ENCODE peak calls at places on chromosome 22, in four cellular contexts. R is HepG2, C is SK-N-SH, O is K562. A is an unnamed sample.
A peak's percentile ranks its signal among the peaks of the same experiment; 100 is the strongest.

GRCh38 chr22:24803064-24803542 is 2.9 kb upstream of the SGSM1 start:
- DNase-seq in R (peak; percentile 46), C (peak; percentile 78), O (peak; percentile 67), A (peak; percentile 94)

GRCh38 chr22:20584872-20585639 is 77.6 kb downstream of the MED15 start:
- DNase-seq in R (no peak), C (peak; percentile 88), O (no peak), A (no peak)

GRCh38 chr22:20523118-20523983 is 15.9 kb downstream of the MED15 start:
- DNase-seq in R (no peak), C (no peak), O (peak; percentile 76), A (no peak)

GRCh38 chr22:42365337-42365865 is 66.8 kb downstream of the NFAM1 start:
- DNase-seq in R (no peak), C (peak; percentile 64), O (no peak), A (peak; percentile 46)

GRCh38 chr22:19360862-19361261 is 69.3 kb upstream of the CLTCL1 start:
- DNase-seq in R (no peak), C (no peak), O (no peak), A (no peak)

GRCh38 chr22:17257578-17257977 is 38.3 kb upstream of the ADA2 start:
- DNase-seq in R (no peak), C (no peak), O (no peak), A (peak; percentile 25)

GRCh38 chr22:41827671-41828070 is 5.2 kb upstream of the SREBF2 start:
- DNase-seq in R (no peak), C (no peak), O (no peak), A (no peak)

GRCh38 chr22:20532256-20532993 is 25.0 kb downstream of the MED15 start:
- DNase-seq in R (no peak), C (no peak), O (no peak), A (no peak)

GRCh38 chr22:16960220-16960883 is 47.7 kb downstream of the GAB4 start:
- DNase-seq in R (no peak), C (no peak), O (peak; percentile 5), A (no peak)

GRCh38 chr22:25650834-25651233 is 86.4 kb downstream of the GRK3 start:
- DNase-seq in R (no peak), C (no peak), O (no peak), A (no peak)

GRCh38 chr22:42074153-42074750 is at the start of gene PHETA2:
- DNase-seq in R (no peak), C (peak; percentile 65), O (no peak), A (peak; percentile 51)

GRCh38 chr22:37571258-37571991 is 8.5 kb downstream of the LGALS2 start:
- DNase-seq in R (no peak), C (peak; percentile 38), O (no peak), A (no peak)

GRCh38 chr22:37182101-37182948 is 5.7 kb downstream of the C1QTNF6 start:
- DNase-seq in R (no peak), C (no peak), O (peak; percentile 25), A (no peak)

GRCh38 chr22:36227806-36228205 is 11.5 kb downstream of the APOL2 start:
- DNase-seq in R (no peak), C (no peak), O (no peak), A (no peak)

GRCh38 chr22:36406721-36407120 is 19.0 kb upstream of the MYH9 start:
- DNase-seq in R (no peak), C (no peak), O (no peak), A (no peak)

GRCh38 chr22:36252754-36253522 is at the start of gene APOL1:
- DNase-seq in R (peak; percentile 63), C (no peak), O (peak; percentile 23), A (no peak)

GRCh38 chr22:34847072-34847471 is 218.9 kb upstream of the ISX start:
- DNase-seq in R (no peak), C (no peak), O (no peak), A (no peak)

GRCh38 chr22:24761888-24762675 is 12.4 kb downstream of the PIWIL3 start:
- DNase-seq in R (no peak), C (no peak), O (no peak), A (no peak)

GRCh38 chr22:18113680-18114394 is 3.2 kb downstream of the TUBA8 start:
- DNase-seq in R (no peak), C (no peak), O (no peak), A (no peak)

GRCh38 chr22:21000215-21000986 is 1.5 kb downstream of the THAP7 start:
- DNase-seq in R (no peak), C (no peak), O (no peak), A (no peak)

GRCh38 chr22:33302549-33302948 is 244.4 kb upstream of the SYN3 start:
- DNase-seq in R (no peak), C (no peak), O (no peak), A (no peak)

GRCh38 chr22:32802291-32802826 is 854 bp downstream of the TIMP3 start:
- DNase-seq in R (no peak), C (no peak), O (no peak), A (no peak)

GRCh38 chr22:29152381-29153138 is 53.1 kb upstream of the EMID1 start:
- DNase-seq in R (no peak), C (no peak), O (peak; percentile 59), A (peak; percentile 44)

GRCh38 chr22:17369553-17370035 is 334 bp downstream of the CECR2 start:
- DNase-seq in R (no peak), C (peak; percentile 61), O (no peak), A (peak; percentile 60)

GRCh38 chr22:36409911-36410756 is 22.4 kb upstream of the MYH9 start:
- DNase-seq in R (peak; percentile 97), C (no peak), O (no peak), A (peak; percentile 99)

GRCh38 chr22:19688301-19689290 is 25.7 kb upstream of the SEPTIN5 start:
- DNase-seq in R (no peak), C (no peak), O (peak; percentile 52), A (no peak)

GRCh38 chr22:33352768-33353167 is 294.6 kb upstream of the SYN3 start:
- DNase-seq in R (no peak), C (no peak), O (no peak), A (no peak)

GRCh38 chr22:40922484-40923303 is 28.5 kb upstream of the RBX1 start:
- DNase-seq in R (peak; percentile 40), C (peak; percentile 25), O (peak; percentile 26), A (no peak)

GRCh38 chr22:36213596-36213995 is 12.0 kb upstream of the APOL4 start:
- DNase-seq in R (no peak), C (no peak), O (no peak), A (no peak)

GRCh38 chr22:40345801-40346177 is 511 bp upstream of the ADSL start:
- DNase-seq in R (peak; percentile 10), C (peak; percentile 36), O (peak; percentile 22), A (peak; percentile 38)

GRCh38 chr22:17789379-17790200 is 15.3 kb upstream of the BID start:
- DNase-seq in R (no peak), C (no peak), O (no peak), A (no peak)

GRCh38 chr22:25822344-25822743 is 80.4 kb downstream of the MYO18B start:
- DNase-seq in R (no peak), C (no peak), O (no peak), A (no peak)

GRCh38 chr22:39204216-39204615 is 40.6 kb downstream of the PDGFB start:
- DNase-seq in R (no peak), C (no peak), O (no peak), A (no peak)
- TF ChIP-seq FOXJ3 in R (no peak), C (no peak), O (no peak), A (no peak)

GRCh38 chr22:49826603-49827306 is 918 bp downstream of the BRD1 start:
- DNase-seq in R (no peak), C (peak; percentile 66), O (no peak), A (no peak)
- TF ChIP-seq FOXJ3 in R (no peak), C (no peak), O (no peak), A (no peak)

GRCh38 chr22:46056169-46057041 is 79.4 kb upstream of the WNT7B start:
- DNase-seq in R (no peak), C (peak; percentile 68), O (no peak), A (peak; percentile 10)
- TF ChIP-seq FOXJ3 in R (no peak), C (peak; percentile 48), O (no peak), A (no peak)

DNA sequence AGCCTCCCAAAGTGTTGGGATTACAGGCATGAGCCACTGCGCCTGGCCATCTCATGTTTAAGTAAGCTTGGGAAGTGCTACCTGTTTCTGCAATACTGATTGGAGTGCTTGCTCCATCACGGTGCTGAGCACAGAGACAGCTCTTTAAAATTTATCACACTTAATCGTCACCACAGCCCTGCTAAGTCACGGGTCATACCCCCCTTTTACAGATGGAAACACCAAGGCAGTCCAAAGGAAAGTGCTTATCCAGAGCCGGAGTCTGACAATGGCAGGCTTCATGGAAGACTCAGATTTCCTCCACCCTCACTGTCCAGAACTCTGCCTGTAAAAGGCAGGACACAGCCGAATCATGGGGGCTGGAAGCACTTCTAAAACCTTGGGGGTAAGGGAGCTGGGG is 2.7 kb upstream of the C22orf15 start:
- DNase-seq in R (no peak), C (no peak), O (no peak), A (no peak)
- TF ChIP-seq FOXJ3 in R (no peak), C (no peak), O (no peak), A (no peak)

DNA sequence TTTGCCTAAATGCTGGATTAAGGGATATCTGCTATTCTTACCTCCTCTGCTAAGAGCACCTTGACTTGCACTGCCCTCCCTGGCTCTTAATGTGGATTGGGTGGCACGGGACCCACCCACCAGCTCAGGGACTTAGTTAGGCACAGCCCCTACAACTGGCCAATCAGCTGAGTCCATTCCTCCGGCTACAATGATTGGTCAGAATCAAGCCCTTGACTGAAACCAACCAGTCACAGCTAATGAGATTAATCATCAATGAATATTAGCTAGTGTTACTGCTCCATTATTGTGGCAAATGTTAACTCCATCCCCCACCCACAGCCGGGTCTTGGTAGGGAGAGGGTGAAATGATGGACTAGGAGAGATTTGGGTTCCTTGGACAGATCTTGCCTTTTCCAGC is 328.0 kb downstream of the MN1 start:
- DNase-seq in R (no peak), C (no peak), O (peak; percentile 24), A (no peak)
- TF ChIP-seq FOXJ3 in R (no peak), C (no peak), O (no peak), A (no peak)

GRCh38 chr22:44500623-44501022 is 2.6 kb upstream of the RTL6 start:
- DNase-seq in R (no peak), C (no peak), O (no peak), A (no peak)

GRCh38 chr22:44505796-44506354 is 7.8 kb upstream of the RTL6 start:
- DNase-seq in R (no peak), C (no peak), O (no peak), A (no peak)
- TF ChIP-seq FOXJ3 in R (no peak), C (no peak), O (no peak), A (no peak)

GRCh38 chr22:49064836-49065235 is 762.8 kb downstream of the BRD1 start:
- DNase-seq in R (no peak), C (no peak), O (no peak), A (no peak)

GRCh38 chr22:49067504-49067903 is 760.2 kb downstream of the BRD1 start:
- DNase-seq in R (no peak), C (no peak), O (no peak), A (no peak)

GRCh38 chr22:49072996-49073645 is 754.6 kb downstream of the BRD1 start:
- DNase-seq in R (no peak), C (no peak), O (no peak), A (no peak)

GRCh38 chr22:49066619-49067018 is 761.1 kb downstream of the BRD1 start:
- DNase-seq in R (no peak), C (no peak), O (no peak), A (no peak)

GRCh38 chr22:49068861-49069260 is 758.8 kb downstream of the BRD1 start:
- DNase-seq in R (no peak), C (no peak), O (no peak), A (no peak)
- TF ChIP-seq FOXJ3 in R (no peak), C (no peak), O (no peak), A (no peak)

GRCh38 chr22:46074771-46075551 is 75.4 kb upstream of the PPARA start:
- DNase-seq in R (no peak), C (no peak), O (no peak), A (no peak)
- TF ChIP-seq FOXJ3 in R (no peak), C (no peak), O (no peak), A (no peak)

A was measured in WTC11.